ENCODE peak calls at places on chromosomes 12 and 14, in eight cellular contexts. I is heart right ventricle, P is WTC11, S is heart left ventricle, X is left cardiac atrium, V is SIG-M5, Z is activated T-cell treated with anti-CD3 and anti-CD28 coated beads for 1 hour, A is ecto neural progenitor cell. T is an unnamed sample.

GRCh38 chr14:99820702-99821331 is 27.6 kb downstream of the EML1 start:
- DNase-seq in A (no peak), I (no peak), X (no peak), S (no peak), V (no peak), Z (no peak), P (no peak), T (no peak)

GRCh38 chr12:130715150-130715995 is 726 bp downstream of the RIMBP2 start:
- DNase-seq in Z (no peak), S (no peak), A (peak; percentile 71), P (no peak), I (no peak), V (no peak), X (no peak), T (no peak)

GRCh38 chr12:124633269-124633953 is 66.0 kb upstream of the NCOR2 start:
- DNase-seq in S (no peak), V (peak; percentile 87), P (no peak), I (no peak), Z (no peak), A (no peak), X (no peak), T (no peak)

GRCh38 chr14:20988717-20989116 is 1.1 kb upstream of the METTL17 start:
- DNase-seq in S (no peak), P (no peak), V (no peak), Z (no peak), X (no peak), A (no peak), I (no peak), T (no peak)

GRCh38 chr12:7935773-7936581 is at the start of gene SLC2A3:
- DNase-seq in V (peak; percentile 71), S (peak; percentile 33), A (peak; percentile 84), X (peak; percentile 32), P (peak; percentile 33), I (peak; percentile 81), Z (peak; percentile 64), T (peak; percentile 82)

GRCh38 chr14:58922211-58922940 is 266.1 kb upstream of the DAAM1 start:
- DNase-seq in I (no peak), V (no peak), A (no peak), X (no peak), P (no peak), S (no peak), Z (no peak), T (no peak)

GRCh38 chr12:122395319-122395718 is 27.1 kb downstream of the CLIP1 start:
- DNase-seq in Z (no peak), V (no peak), S (no peak), P (no peak), X (no peak), A (no peak), I (no peak), T (no peak)

GRCh38 chr12:25526778-25527177 is 26.3 kb downstream of the LMNTD1 start:
- DNase-seq in Z (no peak), S (no peak), A (no peak), I (no peak), X (no peak), V (no peak), P (no peak), T (no peak)

GRCh38 chr14:68972507-68973272 is 6.4 kb downstream of the ACTN1 start:
- DNase-seq in Z (no peak), A (no peak), I (no peak), X (no peak), V (no peak), P (no peak), S (no peak), T (no peak)

GRCh38 chr12:104182144-104182543 is 33.4 kb upstream of the TXNRD1 start:
- DNase-seq in X (peak; percentile 73), S (peak; percentile 79), Z (no peak), P (no peak), I (peak; percentile 35), V (no peak), A (no peak), T (no peak)

GRCh38 chr12:24861751-24862575 is 86.9 kb downstream of the BCAT1 start:
- DNase-seq in Z (no peak), A (no peak), I (no peak), V (no peak), X (no peak), S (no peak), P (no peak), T (no peak)

GRCh38 chr12:41486718-41487117 is 298.6 kb downstream of the PDZRN4 start:
- DNase-seq in Z (no peak), X (no peak), P (no peak), V (no peak), A (no peak), I (no peak), S (no peak), T (no peak)

GRCh38 chr14:71321556-71322315 is 414.5 kb downstream of the PCNX1 start:
- DNase-seq in X (no peak), P (no peak), A (no peak), S (no peak), Z (no peak), I (no peak), V (no peak), T (no peak)

GRCh38 chr12:51536159-51536558 is 54.9 kb upstream of the SCN8A start:
- DNase-seq in X (no peak), A (no peak), P (no peak), I (no peak), S (no peak), V (no peak), Z (no peak), T (no peak)

GRCh38 chr12:10304161-10304574 is 3.5 kb upstream of the KLRD1 start:
- DNase-seq in P (no peak), A (no peak), I (no peak), Z (no peak), S (no peak), V (no peak), X (no peak), T (no peak)

GRCh38 chr14:100375273-100375962 is 52.3 kb downstream of the SLC25A47 start:
- DNase-seq in S (peak; percentile 80), V (peak; percentile 13), Z (no peak), X (peak; percentile 90), I (peak; percentile 89), A (no peak), P (peak; percentile 65), T (peak; percentile 83)

GRCh38 chr12:128339121-128339520 is 72.2 kb downstream of the TMEM132C start:
- DNase-seq in Z (no peak), V (no peak), A (peak; percentile 87), I (no peak), P (no peak), S (no peak), X (no peak), T (no peak)

GRCh38 chr14:32226051-32226450 is 23.0 kb upstream of the RNU6-8 start:
- DNase-seq in V (no peak), A (no peak), S (no peak), P (no peak), I (no peak), Z (no peak), X (no peak), T (no peak)

GRCh38 chr14:50085570-50086315 is 30.6 kb downstream of the VCPKMT start:
- DNase-seq in P (no peak), I (no peak), X (no peak), Z (no peak), V (no peak), S (no peak), A (no peak), T (no peak)

GRCh38 chr14:68082698-68083291 is 263.2 kb downstream of the RAD51B start:
- DNase-seq in A (no peak), S (no peak), X (no peak), P (no peak), V (no peak), I (no peak), Z (no peak), T (no peak)